ENCODE peak calls at places on chromosomes 2 and 18, in ten cellular contexts. O is H4; S is stimulated activated CD4-positive, alpha-beta T cell treated with anti-CD3 and anti-CD28 coated beads, TNF-alpha, amount 100 ng/mL, for 4 hours; A is stimulated activated CD8-positive, alpha-beta memory T cell treated with anti-CD3 and anti-CD28 coated beads, Interleukin-12 subunit alpha, Interleukin-12 subunit beta, amount 100 ng/mL, for 4 hours; U is A172; T is activated naive CD4-positive, alpha-beta T cell; C is COLO829; H is pancreas; I is foreskin fibroblast; W is B cell. G is an unnamed sample.

GRCh38 chr2:62662548-62662947 is 43.0 kb upstream of the EHBP1 start:
- DNase-seq in O (no peak), S (no peak), A (no peak), U (no peak), T (no peak), C (no peak), H (no peak), I (no peak), W (no peak), G (no peak)

GRCh38 chr2:241011751-241012510 is 13.5 kb downstream of the SNED1 start:
- DNase-seq in O (no peak), S (no peak), A (no peak), U (no peak), T (no peak), C (no peak), H (peak; percentile 10), I (no peak), W (peak; percentile 36), G (no peak)

GRCh38 chr2:191580581-191580980 is 97.4 kb upstream of the NABP1 start:
- DNase-seq in O (no peak), S (no peak), A (no peak), U (no peak), T (no peak), C (no peak), H (no peak), I (no peak), W (no peak), G (no peak)

GRCh38 chr2:65044097-65044735 is 12.0 kb upstream of the CEP68 start:
- DNase-seq in O (no peak), S (no peak), A (no peak), U (no peak), T (no peak), C (no peak), H (no peak), I (no peak), W (no peak), G (no peak)

GRCh38 chr2:238658820-238659219 is 189.1 kb upstream of the TWIST2 start:
- DNase-seq in O (no peak), S (no peak), A (no peak), U (no peak), T (no peak), C (no peak), H (no peak), I (no peak), W (no peak), G (no peak)

GRCh38 chr2:112542974-112543760 is 902 bp downstream of the POLR1B start:
- DNase-seq in O (no peak), S (no peak), A (no peak), U (peak; percentile 20), T (no peak), C (no peak), H (no peak), I (no peak), W (no peak), G (no peak)

GRCh38 chr2:96092580-96092877 is 23.8 kb downstream of the ADRA2B start:
- DNase-seq in O (no peak), S (no peak), A (no peak), U (no peak), T (no peak), C (no peak), H (no peak), I (no peak), W (no peak), G (no peak)

GRCh38 chr18:7488571-7488970 is 78.5 kb upstream of the PTPRM start:
- DNase-seq in O (no peak), S (no peak), A (no peak), U (no peak), T (no peak), C (peak; percentile 27), H (no peak), I (no peak), W (no peak), G (no peak)

GRCh38 chr2:224882291-224883171 is 159.7 kb downstream of the DOCK10 start:
- DNase-seq in O (peak; percentile 11), S (no peak), A (no peak), U (peak; percentile 75), T (no peak), C (no peak), H (no peak), I (peak; percentile 86), W (no peak), G (peak; percentile 26)

GRCh38 chr18:32355896-32356295 is 114.8 kb downstream of the GAREM1 start:
- DNase-seq in O (no peak), S (no peak), A (no peak), U (no peak), T (no peak), C (no peak), H (no peak), I (peak; percentile 32), W (no peak), G (no peak)

GRCh38 chr18:63162271-63163014 is 157.1 kb downstream of the BCL2 start:
- DNase-seq in O (no peak), S (no peak), A (no peak), U (no peak), T (no peak), C (no peak), H (no peak), I (no peak), W (peak; percentile 83), G (no peak)

GRCh38 chr2:55116966-55117365 is 66.7 kb upstream of the RTN4 start:
- DNase-seq in O (no peak), S (no peak), A (no peak), U (no peak), T (no peak), C (no peak), H (no peak), I (no peak), W (no peak), G (no peak)

GRCh38 chr2:121000804-121001203 is 265.1 kb downstream of the GLI2 start:
- DNase-seq in O (no peak), S (no peak), A (no peak), U (no peak), T (no peak), C (no peak), H (no peak), I (no peak), W (no peak), G (no peak)

GRCh38 chr2:219656523-219656922 is 29.1 kb downstream of the SLC4A3 start:
- DNase-seq in O (peak; percentile 58), S (no peak), A (no peak), U (peak; percentile 52), T (no peak), C (no peak), H (no peak), I (peak; percentile 42), W (no peak), G (no peak)

GRCh38 chr2:85889648-85890281 is 975 bp upstream of the ST3GAL5 start:
- DNase-seq in O (no peak), S (no peak), A (no peak), U (no peak), T (no peak), C (no peak), H (peak; percentile 44), I (no peak), W (peak; percentile 38), G (no peak)

GRCh38 chr2:48173141-48173540 is 266.8 kb upstream of the FBXO11 start:
- DNase-seq in O (no peak), S (no peak), A (no peak), U (no peak), T (no peak), C (no peak), H (no peak), I (no peak), W (no peak), G (no peak)

G was measured in pulmonary artery endothelial cell.